ENCODE peak calls at places on chromosomes 7 and 10, in six cellular contexts. C is nephron progenitor cell; W is NT2/D1; R is T-helper 17 cell; K is stimulated activated CD4-positive, alpha-beta T cell treated with anti-CD3 and anti-CD28 coated beads, Interleukin-12 subunit alpha, Interleukin-12 subunit beta, amount 100 ng/mL, for 4 hours; X is NCI-H748 treated with DMSO at 0.1 percent for 48 hours. M is an unnamed sample.

GRCh38 chr10:32377458-32378370 is 30.8 kb upstream of the EPC1 start:
- DNase-seq in R (no peak), C (peak; percentile 10), W (no peak), X (peak; percentile 18), K (no peak), M (no peak)

GRCh38 chr10:130341325-130341724 is 205.1 kb downstream of the GLRX3 start:
- DNase-seq in R (no peak), K (no peak), W (no peak), X (peak; percentile 31), C (peak; percentile 66), M (no peak)

GRCh38 chr7:97298561-97298960 is 181.1 kb downstream of the SDHAF3 start:
- DNase-seq in C (no peak), K (no peak), W (no peak), X (no peak), R (no peak), M (no peak)

GRCh38 chr10:7789390-7789789 is 1.4 kb downstream of the ATP5F1C start:
- DNase-seq in X (no peak), C (peak; percentile 3), K (no peak), W (no peak), R (no peak), M (no peak)

GRCh38 chr10:81270051-81270450 is 604.9 kb upstream of the NRG3 start:
- DNase-seq in C (no peak), W (no peak), K (no peak), R (no peak), X (no peak), M (no peak)

GRCh38 chr10:6694447-6695155 is 114.5 kb upstream of the PRKCQ start:
- DNase-seq in K (no peak), R (no peak), X (no peak), C (no peak), W (no peak), M (no peak)

GRCh38 chr10:30051220-30051619 is 8.2 kb downstream of the JCAD start:
- DNase-seq in R (no peak), W (no peak), X (no peak), C (no peak), K (no peak), M (no peak)

GRCh38 chr7:16648551-16648950 is 2.6 kb downstream of the BZW2 start:
- DNase-seq in W (no peak), C (no peak), K (no peak), R (no peak), X (no peak), M (no peak)

GRCh38 chr10:89392974-89393373 is 551 bp downstream of the IFIT1 start:
- DNase-seq in R (no peak), X (no peak), W (no peak), C (no peak), K (no peak), M (no peak)

GRCh38 chr10:102917314-102917961 is 656 bp upstream of the CNNM2 start:
- DNase-seq in K (peak; percentile 77), W (peak; percentile 36), R (peak; percentile 82), X (peak; percentile 59), C (peak; percentile 83), M (peak; percentile 60)

GRCh38 chr7:27187702-27188665 is 3.0 kb upstream of the HOXA11 start:
- DNase-seq in K (no peak), C (peak; percentile 46), R (no peak), X (no peak), W (no peak), M (no peak)

GRCh38 chr10:13651969-13652720 is 65.4 kb downstream of the PRPF18 start:
- DNase-seq in C (no peak), W (no peak), X (no peak), K (no peak), R (no peak), M (no peak)

GRCh38 chr7:51060536-51060935 is 256.1 kb downstream of the COBL start:
- DNase-seq in R (no peak), W (no peak), K (no peak), X (no peak), C (no peak), M (no peak)

GRCh38 chr10:124280916-124281315 is 137.8 kb downstream of the OAT start:
- DNase-seq in R (no peak), C (no peak), W (no peak), X (no peak), K (no peak), M (no peak)

GRCh38 chr10:48768451-48768766 is 83.7 kb downstream of the WDFY4 start:
- DNase-seq in R (no peak), K (no peak), X (no peak), W (no peak), C (no peak), M (no peak)

GRCh38 chr10:79255007-79255507 is 92.2 kb upstream of the PPIF start:
- DNase-seq in R (no peak), X (no peak), W (no peak), C (no peak), K (no peak), M (no peak)

GRCh38 chr7:106068538-106068961 is 43.6 kb downstream of the SYPL1 start:
- DNase-seq in W (no peak), X (no peak), C (peak; percentile 21), K (no peak), R (no peak), M (no peak)

GRCh38 chr10:2020841-2021240 is 283.5 kb upstream of the ADARB2 start:
- DNase-seq in R (no peak), C (no peak), X (no peak), W (no peak), K (no peak), M (no peak)

GRCh38 chr7:157017639-157018327 is 7.3 kb upstream of the MNX1 start:
- DNase-seq in X (no peak), R (no peak), W (no peak), C (no peak), K (no peak), M (no peak)

GRCh38 chr7:11330717-11331116 is 357.0 kb downstream of the PHF14 start:
- DNase-seq in X (no peak), R (no peak), W (no peak), K (no peak), C (no peak), M (no peak)

GRCh38 chr10:6406220-6407033 is 173.6 kb downstream of the PRKCQ start:
- DNase-seq in W (no peak), X (no peak), R (no peak), K (no peak), C (no peak), M (peak; percentile 14)

GRCh38 chr7:132536646-132537395 is 39.4 kb downstream of the PLXNA4 start:
- DNase-seq in X (no peak), R (no peak), W (no peak), K (no peak), C (no peak), M (no peak)

GRCh38 chr7:80618105-80618504 is 20.3 kb upstream of the CD36 start:
- DNase-seq in C (no peak), K (no peak), R (no peak), X (no peak), W (no peak), M (no peak)

GRCh38 chr10:48478980-48479811 is 125.7 kb downstream of the ARHGAP22 start:
- DNase-seq in C (no peak), R (no peak), X (no peak), W (no peak), K (no peak), M (no peak)

GRCh38 chr10:127802532-127803055 is 65.6 kb downstream of the FOXI2 start:
- DNase-seq in W (no peak), K (no peak), C (no peak), R (no peak), X (peak; percentile 16), M (no peak)

GRCh38 chr10:71850021-71850744 is 868 bp downstream of the PSAP start:
- DNase-seq in W (no peak), X (no peak), C (no peak), R (no peak), K (no peak), M (no peak)

GRCh38 chr10:19930936-19931859 is 115.0 kb downstream of the PLXDC2 start:
- DNase-seq in K (no peak), R (no peak), W (no peak), C (peak; percentile 4), X (no peak), M (no peak)

GRCh38 chr10:100100651-100101525 is 19.2 kb upstream of the CPN1 start:
- DNase-seq in K (no peak), X (no peak), C (no peak), W (peak; percentile 3), R (no peak), M (no peak)

GRCh38 chr10:62655337-62655994 is 149.1 kb upstream of the ADO start:
- DNase-seq in K (no peak), X (no peak), R (no peak), W (no peak), C (no peak), M (peak; percentile 35)

GRCh38 chr10:129922598-129923123 is 41.4 kb downstream of the EBF3 start:
- DNase-seq in W (no peak), R (no peak), X (no peak), K (no peak), C (no peak), M (no peak)

GRCh38 chr10:17216217-17216900 is 11.7 kb upstream of the VIM start:
- DNase-seq in W (no peak), C (no peak), R (no peak), X (no peak), K (no peak), M (no peak)

M was measured in GM12891.